ENCODE peak calls at places on chromosomes 13 and 19, in seven cellular contexts. A is heart left ventricle; T is pancreas; K is psoas muscle; H is uterus; D is aorta; X is effector memory CD4-positive, alpha-beta T cell. N is an unnamed sample.
A peak's percentile ranks its signal among the peaks of the same experiment; 100 is the strongest.

GRCh38 chr19:39423258-39424086 is 11.0 kb downstream of the PLEKHG2 start:
- DNase-seq in A (peak; percentile 53), T (no peak), K (no peak), H (no peak), D (no peak), X (no peak), N (no peak)

GRCh38 chr19:7772752-7773291 is 9.8 kb downstream of the CLEC4M start:
- DNase-seq in A (no peak), T (no peak), K (no peak), H (no peak), D (no peak), X (no peak), N (no peak)

GRCh38 chr13:29745704-29746103 is 104.7 kb downstream of the UBL3 start:
- DNase-seq in A (no peak), T (no peak), K (no peak), H (no peak), D (no peak), X (no peak), N (no peak)

GRCh38 chr19:7063764-7064418 is 5.4 kb upstream of the MBD3L3 start:
- DNase-seq in A (no peak), T (no peak), K (no peak), H (no peak), D (no peak), X (no peak), N (no peak)

GRCh38 chr13:99386911-99387788 is 80.0 kb upstream of the GPR183 start:
- DNase-seq in A (peak; percentile 76), T (no peak), K (peak; percentile 46), H (no peak), D (peak; percentile 71), X (peak; percentile 71), N (peak; percentile 80)

GRCh38 chr19:5539431-5539833 is 28.3 kb downstream of the TINCR start:
- DNase-seq in A (no peak), T (no peak), K (no peak), H (no peak), D (no peak), X (no peak), N (no peak)

GRCh38 chr13:50993371-50993770 is 83.8 kb downstream of the RNASEH2B start:
- DNase-seq in A (no peak), T (no peak), K (no peak), H (no peak), D (no peak), X (no peak), N (no peak)

GRCh38 chr19:37304190-37304883 is 66.6 kb upstream of the ZNF527 start:
- DNase-seq in A (peak; percentile 83), T (no peak), K (peak; percentile 49), H (peak; percentile 45), D (peak; percentile 59), X (no peak), N (peak; percentile 30)

GRCh38 chr13:68304287-68304893 is 1074.3 kb upstream of the PCDH9 start:
- DNase-seq in A (no peak), T (no peak), K (no peak), H (no peak), D (no peak), X (no peak), N (no peak)

GRCh38 chr19:3269972-3270667 is 45.7 kb downstream of the CELF5 start:
- DNase-seq in A (no peak), T (no peak), K (no peak), H (no peak), D (no peak), X (no peak), N (no peak)

GRCh38 chr13:22218784-22219183 is 547.9 kb downstream of the FGF9 start:
- DNase-seq in A (no peak), T (no peak), K (no peak), H (no peak), D (no peak), X (no peak), N (no peak)

GRCh38 chr19:35712910-35713845 is 4.6 kb upstream of the KMT2B start:
- DNase-seq in A (no peak), T (no peak), K (no peak), H (no peak), D (no peak), X (peak; percentile 17), N (no peak)

GRCh38 chr13:38957794-38958592 is 32.6 kb downstream of the STOML3 start:
- DNase-seq in A (no peak), T (no peak), K (no peak), H (no peak), D (no peak), X (no peak), N (no peak)

GRCh38 chr19:29467824-29468401 is 57.9 kb upstream of the VSTM2B start:
- DNase-seq in A (no peak), T (no peak), K (no peak), H (no peak), D (no peak), X (no peak), N (no peak)

GRCh38 chr19:55643003-55643732 is at the start of gene ZNF581:
- DNase-seq in A (peak; percentile 89), T (peak; percentile 69), K (peak; percentile 78), H (peak; percentile 70), D (peak; percentile 84), X (peak; percentile 64), N (peak; percentile 82)
- H3K4me1 ChIP-seq in A (peaks cover 65% of the 10 kb centered on the region), T (peaks cover 7% of the 10 kb centered on the region), K (peaks cover 47% of the 10 kb centered on the region), H (peaks cover 17% of the 10 kb centered on the region), D (no peaks in the 10 kb centered on the region), X (peaks cover 41% of the 10 kb centered on the region), N (peaks cover 31% of the 10 kb centered on the region)

GRCh38 chr19:32222594-32222993 is 122.8 kb upstream of the ZNF507 start:
- DNase-seq in A (no peak), T (no peak), K (no peak), H (no peak), D (no peak), X (no peak), N (no peak)

GRCh38 chr19:32220951-32221350 is 124.5 kb upstream of the ZNF507 start:
- DNase-seq in A (no peak), T (no peak), K (no peak), H (no peak), D (no peak), X (no peak), N (no peak)

GRCh38 chr19:32224371-32225244 is 120.8 kb upstream of the ZNF507 start:
- DNase-seq in A (peak; percentile 75), T (no peak), K (peak; percentile 60), H (peak; percentile 40), D (peak; percentile 58), X (peak; percentile 17), N (no peak)

GRCh38 chr19:32223106-32223505 is 122.3 kb upstream of the ZNF507 start:
- DNase-seq in A (no peak), T (no peak), K (no peak), H (no peak), D (no peak), X (no peak), N (no peak)

GRCh38 chr19:32223595-32224370 is 121.6 kb upstream of the ZNF507 start:
- DNase-seq in A (no peak), T (no peak), K (no peak), H (no peak), D (no peak), X (no peak), N (no peak)
- H3K4me3 ChIP-seq in A (no peak overlapping the region), T (no peak overlapping the region), K (no peak overlapping the region), H (no peak overlapping the region), D (no peak overlapping the region), X (peak overlapping the region; percentile 40), N (no peak overlapping the region)

GRCh38 chr19:17124025-17124424 is 48.4 kb downstream of the MYO9B start:
- DNase-seq in A (no peak), T (no peak), K (no peak), H (no peak), D (no peak), X (no peak), N (no peak)
- H3K4me1 ChIP-seq in A (peaks cover 20% of the 10 kb centered on the region), T (no peaks in the 10 kb centered on the region), K (no peaks in the 10 kb centered on the region), H (no peaks in the 10 kb centered on the region), D (no peaks in the 10 kb centered on the region), X (peaks cover 19% of the 10 kb centered on the region), N (peaks cover 2% of the 10 kb centered on the region)

DNA sequence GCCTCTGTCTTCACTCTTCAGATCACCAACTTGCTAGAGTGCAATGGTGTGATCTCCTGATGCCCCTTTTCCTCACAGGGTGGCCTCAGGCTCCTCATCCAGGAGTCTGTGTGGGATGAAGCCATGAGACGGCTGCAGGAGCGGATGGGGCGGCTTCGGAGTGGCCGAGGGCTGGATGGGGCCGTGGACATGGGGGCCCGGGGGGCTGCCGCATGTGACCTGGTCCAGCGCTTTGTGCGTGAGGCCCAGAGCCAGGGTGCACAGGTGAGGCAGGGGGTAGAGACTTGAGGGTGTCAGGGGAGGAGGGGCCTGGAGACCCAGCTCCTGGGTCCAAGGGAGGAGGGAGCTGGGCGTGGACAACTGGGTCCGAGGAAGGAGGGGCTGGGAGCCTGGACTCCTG is 9.5 kb downstream of the ALDH16A1 start:
- DNase-seq in A (no peak), T (no peak), K (no peak), H (no peak), D (no peak), X (no peak), N (peak; percentile 22)
- H3K4me3 ChIP-seq in A (no peak overlapping the region), T (no peak overlapping the region), K (no peak overlapping the region), H (no peak overlapping the region), D (no peak overlapping the region), X (no peak overlapping the region), N (no peak overlapping the region)

GRCh38 chr19:1399745-1400144 is 1.6 kb downstream of the GAMT start:
- DNase-seq in A (no peak), T (no peak), K (no peak), H (no peak), D (no peak), X (no peak), N (no peak)

GRCh38 chr19:1396768-1397679 is 4.3 kb downstream of the GAMT start:
- DNase-seq in A (no peak), T (no peak), K (no peak), H (no peak), D (no peak), X (no peak), N (no peak)

GRCh38 chr19:1399079-1399478 is 2.3 kb downstream of the GAMT start:
- DNase-seq in A (no peak), T (no peak), K (no peak), H (no peak), D (no peak), X (no peak), N (no peak)

GRCh38 chr19:1396019-1396767 is 5.1 kb downstream of the GAMT start:
- DNase-seq in A (no peak), T (no peak), K (no peak), H (no peak), D (no peak), X (no peak), N (no peak)

DNA sequence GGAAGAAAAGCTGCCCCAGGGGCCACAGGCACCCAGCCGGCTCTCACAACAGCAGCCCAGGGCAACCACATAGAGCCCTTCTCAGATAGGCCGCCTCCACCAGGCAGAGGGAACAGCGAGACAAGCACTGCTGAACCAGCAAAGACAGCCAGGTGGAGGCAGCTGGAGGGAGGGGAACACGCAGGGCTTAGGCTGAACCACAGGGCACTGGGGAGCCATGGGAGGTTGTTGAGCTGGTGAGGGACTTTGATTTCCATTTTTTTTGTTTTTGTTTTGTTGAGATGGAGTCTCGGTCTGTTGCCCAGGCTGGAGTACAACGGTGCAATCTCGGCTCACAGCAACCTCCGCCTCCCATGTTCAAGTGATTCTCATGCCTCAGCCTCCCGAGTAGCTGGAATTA is 3.5 kb downstream of the GAMT start:
- DNase-seq in A (no peak), T (no peak), K (no peak), H (no peak), D (no peak), X (no peak), N (no peak)
- H3K4me1 ChIP-seq in A (peaks cover 40% of the 10 kb centered on the region), T (peaks cover 23% of the 10 kb centered on the region), K (peaks cover 25% of the 10 kb centered on the region), H (peaks cover 22% of the 10 kb centered on the region), D (no peaks in the 10 kb centered on the region), X (peaks cover 24% of the 10 kb centered on the region), N (peaks cover 11% of the 10 kb centered on the region)

N was measured in mucosa of descending colon.